ENCODE peak calls at places on chromosomes 11 and 22, in seven cellular contexts. One of them, this sample, is unnamed.
A peak's percentile ranks its signal among the peaks of the same experiment; 100 is the strongest.

GRCh38 chr11:69003866-69004311 is 9.2 kb downstream of the MRGPRF start:
- DNase-seq in IMR-90: no peak
- DNase-seq in thyroid gland: no peak
- DNase-seq in tibial nerve: no peak
- DNase-seq in endothelial cell of umbilical vein: no peak
- DNase-seq in body of pancreas: no peak
- DNase-seq in A549: no peak
- DNase-seq in this sample: peak; percentile 75

GRCh38 chr22:30600925-30601324 is 6.0 kb upstream of the TCN2 start:
- DNase-seq in IMR-90: no peak
- DNase-seq in thyroid gland: no peak
- DNase-seq in tibial nerve: no peak
- DNase-seq in endothelial cell of umbilical vein: no peak
- DNase-seq in body of pancreas: no peak
- DNase-seq in A549: no peak
- DNase-seq in this sample: no peak

GRCh38 chr11:68383976-68384501 is 71.6 kb downstream of the LRP5 start:
- DNase-seq in IMR-90: peak; percentile 40
- DNase-seq in thyroid gland: peak; percentile 65
- DNase-seq in tibial nerve: peak; percentile 88
- DNase-seq in endothelial cell of umbilical vein: peak; percentile 41
- DNase-seq in body of pancreas: peak; percentile 55
- DNase-seq in A549: peak; percentile 60
- DNase-seq in this sample: peak; percentile 55

GRCh38 chr11:78078218-78079167 is 1.2 kb downstream of the NDUFC2 start:
- DNase-seq in IMR-90: no peak
- DNase-seq in thyroid gland: no peak
- DNase-seq in tibial nerve: no peak
- DNase-seq in endothelial cell of umbilical vein: no peak
- DNase-seq in body of pancreas: no peak
- DNase-seq in A549: no peak
- DNase-seq in this sample: no peak

GRCh38 chr11:87493516-87493915 is 455.8 kb downstream of the TMEM135 start:
- DNase-seq in IMR-90: peak; percentile 55
- DNase-seq in thyroid gland: no peak
- DNase-seq in tibial nerve: no peak
- DNase-seq in endothelial cell of umbilical vein: no peak
- DNase-seq in body of pancreas: no peak
- DNase-seq in A549: no peak
- DNase-seq in this sample: no peak

GRCh38 chr11:128848815-128849455 is 18.2 kb downstream of the KCNJ1 start:
- DNase-seq in IMR-90: peak; percentile 12
- DNase-seq in thyroid gland: no peak
- DNase-seq in tibial nerve: peak; percentile 31
- DNase-seq in endothelial cell of umbilical vein: peak; percentile 72
- DNase-seq in body of pancreas: peak; percentile 56
- DNase-seq in A549: peak; percentile 38
- DNase-seq in this sample: no peak

GRCh38 chr11:68546555-68546954 is 86.0 kb downstream of the PPP6R3 start:
- DNase-seq in IMR-90: peak; percentile 47
- DNase-seq in thyroid gland: no peak
- DNase-seq in tibial nerve: no peak
- DNase-seq in endothelial cell of umbilical vein: no peak
- DNase-seq in body of pancreas: no peak
- DNase-seq in A549: peak; percentile 45
- DNase-seq in this sample: no peak

GRCh38 chr11:123577081-123577598 is 77.3 kb downstream of the SCN3B start:
- DNase-seq in IMR-90: peak; percentile 43
- DNase-seq in thyroid gland: peak; percentile 73
- DNase-seq in tibial nerve: peak; percentile 66
- DNase-seq in endothelial cell of umbilical vein: peak; percentile 52
- DNase-seq in body of pancreas: peak; percentile 60
- DNase-seq in A549: peak; percentile 44
- DNase-seq in this sample: no peak

GRCh38 chr22:50030315-50031188 is 18.0 kb upstream of the IL17REL start:
- DNase-seq in IMR-90: peak; percentile 54
- DNase-seq in thyroid gland: peak; percentile 75
- DNase-seq in tibial nerve: peak; percentile 44
- DNase-seq in endothelial cell of umbilical vein: peak; percentile 55
- DNase-seq in body of pancreas: peak; percentile 75
- DNase-seq in A549: peak; percentile 85
- DNase-seq in this sample: peak; percentile 46

GRCh38 chr22:30396871-30397655 is at the start of gene SEC14L2:
- DNase-seq in IMR-90: peak; percentile 26
- DNase-seq in thyroid gland: peak; percentile 82
- DNase-seq in tibial nerve: peak; percentile 59
- DNase-seq in endothelial cell of umbilical vein: peak; percentile 52
- DNase-seq in body of pancreas: peak; percentile 62
- DNase-seq in A549: peak; percentile 33
- DNase-seq in this sample: peak; percentile 95

GRCh38 chr11:120226242-120226641 is 13.7 kb upstream of the POU2F3 start:
- DNase-seq in IMR-90: no peak
- DNase-seq in thyroid gland: no peak
- DNase-seq in tibial nerve: no peak
- DNase-seq in endothelial cell of umbilical vein: no peak
- DNase-seq in body of pancreas: no peak
- DNase-seq in A549: no peak
- DNase-seq in this sample: no peak

GRCh38 chr22:42807185-42807584 is 49.9 kb downstream of the ARFGAP3 start:
- DNase-seq in IMR-90: no peak
- DNase-seq in thyroid gland: no peak
- DNase-seq in tibial nerve: no peak
- DNase-seq in endothelial cell of umbilical vein: no peak
- DNase-seq in body of pancreas: no peak
- DNase-seq in A549: no peak
- DNase-seq in this sample: peak; percentile 68

GRCh38 chr11:132126973-132127900 is 756.8 kb downstream of the NTM start:
- DNase-seq in IMR-90: peak; percentile 94
- DNase-seq in thyroid gland: peak; percentile 46
- DNase-seq in tibial nerve: peak; percentile 93
- DNase-seq in endothelial cell of umbilical vein: peak; percentile 71
- DNase-seq in body of pancreas: peak; percentile 70
- DNase-seq in A549: no peak
- DNase-seq in this sample: peak; percentile 49

GRCh38 chr11:128707671-128708070 is 13.8 kb downstream of the FLI1 start:
- DNase-seq in IMR-90: peak; percentile 76
- DNase-seq in thyroid gland: no peak
- DNase-seq in tibial nerve: no peak
- DNase-seq in endothelial cell of umbilical vein: no peak
- DNase-seq in body of pancreas: no peak
- DNase-seq in A549: no peak
- DNase-seq in this sample: no peak

GRCh38 chr11:73320786-73321325 is 12.8 kb downstream of the ARHGEF17 start:
- DNase-seq in IMR-90: peak; percentile 40
- DNase-seq in thyroid gland: peak; percentile 54
- DNase-seq in tibial nerve: no peak
- DNase-seq in endothelial cell of umbilical vein: peak; percentile 48
- DNase-seq in body of pancreas: no peak
- DNase-seq in A549: no peak
- DNase-seq in this sample: no peak

GRCh38 chr11:124739479-124740276 is at the start of gene NRGN:
- DNase-seq in IMR-90: peak; percentile 82
- DNase-seq in thyroid gland: peak; percentile 94
- DNase-seq in tibial nerve: peak; percentile 86
- DNase-seq in endothelial cell of umbilical vein: peak; percentile 92
- DNase-seq in body of pancreas: peak; percentile 94
- DNase-seq in A549: peak; percentile 77
- DNase-seq in this sample: peak; percentile 98

GRCh38 chr22:50600967-50601668 is 525 bp downstream of the MAPK8IP2 start:
- DNase-seq in IMR-90: no peak
- DNase-seq in thyroid gland: no peak
- DNase-seq in tibial nerve: no peak
- DNase-seq in endothelial cell of umbilical vein: no peak
- DNase-seq in body of pancreas: no peak
- DNase-seq in A549: no peak
- DNase-seq in this sample: no peak

DNA sequence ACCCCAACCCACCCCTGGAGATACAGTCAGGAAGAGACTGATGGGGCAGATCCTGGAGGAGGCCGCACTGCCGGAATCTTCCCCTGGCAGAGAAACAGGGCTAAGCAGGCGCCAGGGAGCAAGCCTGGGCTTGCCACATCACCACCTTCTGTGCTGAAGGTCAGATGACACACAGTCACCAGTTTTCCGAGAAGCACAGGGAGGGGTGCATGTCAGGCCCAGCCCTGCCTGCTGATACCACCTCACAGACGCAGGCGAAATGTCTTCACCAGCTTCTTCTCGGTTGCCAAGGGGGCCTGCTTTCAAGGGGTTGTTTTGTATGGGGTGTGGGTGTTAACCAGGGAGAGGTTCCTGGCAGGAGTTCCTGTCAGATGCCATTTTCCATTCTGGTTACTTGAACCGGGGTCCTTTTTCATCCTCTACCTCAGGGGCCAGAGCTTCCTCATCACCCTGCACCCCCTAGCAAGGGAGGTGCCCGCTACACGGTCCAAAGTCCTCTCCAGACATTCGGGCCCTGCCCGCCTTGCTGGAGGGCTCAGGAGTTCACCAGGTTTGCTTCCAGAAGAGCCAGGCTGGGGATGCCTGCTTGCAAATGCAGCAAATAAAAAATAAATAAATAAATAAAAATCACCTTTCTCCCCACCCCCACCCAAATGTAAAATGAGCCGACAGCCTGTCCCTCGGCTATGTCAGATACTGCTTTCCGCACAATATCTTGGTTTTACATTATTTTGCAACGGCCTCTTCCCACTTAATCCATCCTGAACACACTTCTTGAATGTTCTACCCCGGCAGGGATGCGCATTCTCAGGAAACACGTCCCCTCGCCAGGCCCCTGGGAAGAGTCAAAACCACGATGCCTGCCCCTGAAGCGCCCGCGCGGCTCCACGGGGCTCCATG is 1.1 kb upstream of the NEAT1 start:
- DNase-seq in IMR-90: peak; percentile 99
- DNase-seq in thyroid gland: peak; percentile 96
- DNase-seq in tibial nerve: peak; percentile 99
- DNase-seq in endothelial cell of umbilical vein: peak; percentile 93
- DNase-seq in body of pancreas: peak; percentile 98
- DNase-seq in A549: peak; percentile 97
- DNase-seq in this sample: peak; percentile 98
- TF ChIP-seq POLR2A in IMR-90: peak; percentile 84
- TF ChIP-seq POLR2A in thyroid gland: peak; percentile 38
- TF ChIP-seq POLR2A in tibial nerve: peak; percentile 69
- TF ChIP-seq POLR2A in endothelial cell of umbilical vein: peak; percentile 85
- TF ChIP-seq POLR2A in body of pancreas: no peak
- TF ChIP-seq POLR2A in A549: peak; percentile 43
- TF ChIP-seq POLR2A in this sample: peak; percentile 74

GRCh38 chr11:134030853-134031252 is 38.0 kb upstream of the JAM3 start:
- DNase-seq in IMR-90: no peak
- DNase-seq in thyroid gland: no peak
- DNase-seq in tibial nerve: no peak
- DNase-seq in endothelial cell of umbilical vein: no peak
- DNase-seq in body of pancreas: no peak
- DNase-seq in A549: no peak
- DNase-seq in this sample: no peak
- TF ChIP-seq CTCF in IMR-90: no peak
- TF ChIP-seq CTCF in thyroid gland: no peak
- TF ChIP-seq CTCF in tibial nerve: no peak
- TF ChIP-seq CTCF in endothelial cell of umbilical vein: peak; percentile 48
- TF ChIP-seq CTCF in body of pancreas: no peak
- TF ChIP-seq CTCF in A549: no peak
- TF ChIP-seq CTCF in this sample: no peak

GRCh38 chr22:25777411-25777810 is 35.4 kb downstream of the MYO18B start:
- DNase-seq in IMR-90: no peak
- DNase-seq in thyroid gland: no peak
- DNase-seq in tibial nerve: no peak
- DNase-seq in endothelial cell of umbilical vein: no peak
- DNase-seq in body of pancreas: no peak
- DNase-seq in A549: no peak
- DNase-seq in this sample: no peak
- TF ChIP-seq POLR2A in IMR-90: no peak
- TF ChIP-seq POLR2A in thyroid gland: no peak
- TF ChIP-seq POLR2A in tibial nerve: no peak
- TF ChIP-seq POLR2A in endothelial cell of umbilical vein: no peak
- TF ChIP-seq POLR2A in body of pancreas: no peak
- TF ChIP-seq POLR2A in A549: no peak
- TF ChIP-seq POLR2A in this sample: no peak

GRCh38 chr11:104997288-104997687 is 25.7 kb downstream of the CASP5 start:
- DNase-seq in IMR-90: no peak
- DNase-seq in thyroid gland: no peak
- DNase-seq in tibial nerve: no peak
- DNase-seq in endothelial cell of umbilical vein: peak; percentile 1
- DNase-seq in body of pancreas: no peak
- DNase-seq in A549: peak; percentile 33
- DNase-seq in this sample: no peak
- TF ChIP-seq CTCF in IMR-90: no peak
- TF ChIP-seq CTCF in thyroid gland: no peak
- TF ChIP-seq CTCF in tibial nerve: no peak
- TF ChIP-seq CTCF in endothelial cell of umbilical vein: no peak
- TF ChIP-seq CTCF in body of pancreas: peak; percentile 7
- TF ChIP-seq CTCF in A549: no peak
- TF ChIP-seq CTCF in this sample: no peak

GRCh38 chr22:37983860-37984791 is at the start of gene SOX10:
- DNase-seq in IMR-90: no peak
- DNase-seq in thyroid gland: no peak
- DNase-seq in tibial nerve: no peak
- DNase-seq in endothelial cell of umbilical vein: no peak
- DNase-seq in body of pancreas: no peak
- DNase-seq in A549: no peak
- DNase-seq in this sample: no peak

GRCh38 chr22:37979782-37980181 is 4.6 kb downstream of the SOX10 start:
- DNase-seq in IMR-90: no peak
- DNase-seq in thyroid gland: no peak
- DNase-seq in tibial nerve: no peak
- DNase-seq in endothelial cell of umbilical vein: no peak
- DNase-seq in body of pancreas: no peak
- DNase-seq in A549: no peak
- DNase-seq in this sample: no peak

GRCh38 chr22:37982151-37982838 is 2.1 kb downstream of the SOX10 start:
- DNase-seq in IMR-90: no peak
- DNase-seq in thyroid gland: no peak
- DNase-seq in tibial nerve: no peak
- DNase-seq in endothelial cell of umbilical vein: no peak
- DNase-seq in body of pancreas: no peak
- DNase-seq in A549: no peak
- DNase-seq in this sample: no peak

GRCh38 chr22:37982938-37983859 is 1.2 kb downstream of the SOX10 start:
- DNase-seq in IMR-90: no peak
- DNase-seq in thyroid gland: peak; percentile 15
- DNase-seq in tibial nerve: no peak
- DNase-seq in endothelial cell of umbilical vein: no peak
- DNase-seq in body of pancreas: no peak
- DNase-seq in A549: no peak
- DNase-seq in this sample: no peak

DNA sequence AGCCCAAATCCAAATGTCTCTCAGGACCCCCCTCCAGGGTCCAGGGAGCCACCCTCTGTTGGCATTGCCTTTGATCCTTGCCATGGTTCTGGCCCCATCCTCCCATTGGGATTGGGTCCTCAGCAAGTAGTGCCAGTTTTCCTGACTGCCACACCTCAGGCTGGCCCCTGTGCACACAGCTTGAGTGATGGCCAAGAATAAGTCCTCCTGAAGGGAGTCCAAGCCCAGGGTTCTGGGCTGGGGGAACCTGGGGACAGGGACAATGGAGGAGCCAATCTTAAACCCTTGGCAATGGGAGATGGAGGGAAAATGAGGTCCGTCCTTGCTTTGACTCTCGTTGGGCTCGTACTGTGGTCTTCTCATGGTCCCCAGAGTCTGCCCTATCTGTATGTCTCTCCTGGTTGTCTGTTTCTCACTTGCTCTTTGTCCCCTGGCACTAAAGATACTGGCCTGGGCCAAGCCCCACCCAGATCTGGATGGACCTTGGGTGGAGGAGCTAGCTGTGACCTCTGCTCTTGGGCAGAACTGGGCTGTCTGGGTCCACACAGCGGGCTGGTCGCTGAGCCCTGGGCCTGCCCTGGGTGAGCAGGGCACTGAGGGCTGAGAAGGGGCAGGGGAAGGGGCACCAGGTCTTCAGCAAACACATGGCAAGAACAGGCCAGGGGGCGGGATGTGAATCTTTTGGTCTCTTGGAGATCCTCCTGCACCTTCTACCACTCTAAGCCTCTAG is 2.9 kb downstream of the SOX10 start:
- DNase-seq in IMR-90: no peak
- DNase-seq in thyroid gland: no peak
- DNase-seq in tibial nerve: no peak
- DNase-seq in endothelial cell of umbilical vein: no peak
- DNase-seq in body of pancreas: no peak
- DNase-seq in A549: no peak
- DNase-seq in this sample: no peak
- TF ChIP-seq POLR2A in IMR-90: no peak
- TF ChIP-seq POLR2A in thyroid gland: no peak
- TF ChIP-seq POLR2A in tibial nerve: peak; percentile 39
- TF ChIP-seq POLR2A in endothelial cell of umbilical vein: no peak
- TF ChIP-seq POLR2A in body of pancreas: no peak
- TF ChIP-seq POLR2A in A549: no peak
- TF ChIP-seq POLR2A in this sample: no peak